ENCODE peak calls at places on chromosome 9, in six cellular contexts. E, Q, U, X, A and M are unnamed samples.

GRCh38 chr9:70488793-70489105 is 74.3 kb upstream of the KLF9 start:
- DNase-seq in E (no peak), Q (no peak), U (no peak), X (no peak), A (no peak), M (no peak)

GRCh38 chr9:37542488-37542887 is 33.7 kb downstream of the FBXO10 start:
- DNase-seq in E (no peak), Q (no peak), U (no peak), X (no peak), A (no peak), M (no peak)

GRCh38 chr9:120729796-120730195 is 15.5 kb upstream of the MEGF9 start:
- DNase-seq in E (no peak), Q (no peak), U (no peak), X (no peak), A (no peak), M (no peak)

GRCh38 chr9:113299800-113300292 is 3.3 kb downstream of the RNF183 start:
- DNase-seq in E (no peak), Q (no peak), U (no peak), X (no peak), A (no peak), M (no peak)

GRCh38 chr9:16824545-16825041 is 45.9 kb downstream of the BNC2 start:
- DNase-seq in E (peak; percentile 20), Q (peak; percentile 30), U (no peak), X (peak; percentile 54), A (no peak), M (no peak)

GRCh38 chr9:137875354-137875753 is 2.2 kb upstream of the CACNA1B start:
- DNase-seq in E (no peak), Q (no peak), U (no peak), X (no peak), A (no peak), M (no peak)

GRCh38 chr9:130663258-130664171 is 879 bp upstream of the PRDM12 start:
- DNase-seq in E (no peak), Q (peak; percentile 30), U (no peak), X (no peak), A (peak; percentile 27), M (no peak)

GRCh38 chr9:113484258-113484730 is 20.8 kb downstream of the RGS3 start:
- DNase-seq in E (no peak), Q (peak; percentile 28), U (no peak), X (no peak), A (no peak), M (peak; percentile 80)